ENCODE peak calls at places on chromosomes 16 and 17, in four cellular contexts. B is GM13976, Y is brain microvascular endothelial cell, D is Caco-2. A is an unnamed sample.
A peak's percentile ranks its signal among the peaks of the same experiment; 100 is the strongest.

GRCh38 chr17:58447039-58447975 is 30.0 kb upstream of the RNF43 start:
- DNase-seq in B (peak; percentile 72), D (peak; percentile 89), Y (peak; percentile 81), A (peak; percentile 72)

GRCh38 chr16:5022521-5022920 is 11.2 kb downstream of the NAGPA start:
- DNase-seq in B (no peak), Y (no peak), D (no peak), A (no peak)

GRCh38 chr16:85202631-85203461 is 90.6 kb upstream of the CIBAR2 start:
- DNase-seq in Y (no peak), D (no peak), B (no peak), A (no peak)

GRCh38 chr17:44916781-44917241 is 1.5 kb upstream of the GFAP start:
- DNase-seq in D (no peak), B (no peak), Y (no peak), A (no peak)

GRCh38 chr16:14196539-14196938 is 125.4 kb downstream of the MRTFB start:
- DNase-seq in Y (no peak), B (no peak), D (no peak), A (no peak)

GRCh38 chr16:87342978-87343752 is 26.0 kb upstream of the C16orf95 start:
- DNase-seq in B (no peak), D (no peak), Y (no peak), A (no peak)

GRCh38 chr16:2969545-2970521 is 685 bp downstream of the PAQR4 start:
- DNase-seq in B (peak; percentile 92), Y (peak; percentile 7), D (peak; percentile 72), A (peak; percentile 92)

GRCh38 chr17:82228842-82229685 is at the start of gene SLC16A3:
- DNase-seq in B (peak; percentile 95), D (peak; percentile 75), Y (no peak), A (peak; percentile 99)

GRCh38 chr17:248337-249235 is 67.1 kb upstream of the DOC2B start:
- DNase-seq in D (no peak), Y (no peak), B (no peak), A (no peak)

GRCh38 chr16:15654591-15654990 is 4.5 kb downstream of the NDE1 start:
- DNase-seq in D (no peak), B (no peak), Y (no peak), A (no peak)

GRCh38 chr17:48100591-48101011 is 677 bp downstream of the CBX1 start:
- DNase-seq in D (peak; percentile 91), B (no peak), Y (peak; percentile 44), A (peak; percentile 16)

GRCh38 chr17:1561420-1562177 is 993 bp downstream of the PITPNA start:
- DNase-seq in D (peak; percentile 51), B (peak; percentile 74), Y (no peak), A (peak; percentile 68)

GRCh38 chr16:25374556-25374955 is 116.9 kb upstream of the ZKSCAN2 start:
- DNase-seq in B (no peak), D (no peak), Y (no peak), A (no peak)

GRCh38 chr17:31388770-31389672 is 2.5 kb upstream of the RAB11FIP4 start:
- DNase-seq in B (peak; percentile 76), D (no peak), Y (no peak), A (peak; percentile 69)

GRCh38 chr17:8283356-8283755 is 5.1 kb upstream of the RANGRF start:
- DNase-seq in D (no peak), B (no peak), Y (no peak), A (no peak)

GRCh38 chr16:89167425-89167941 is 4.1 kb upstream of the CDH15 start:
- DNase-seq in B (peak; percentile 91), D (peak; percentile 83), Y (peak; percentile 27), A (peak; percentile 90)

GRCh38 chr17:63498621-63499195 is 21.8 kb downstream of the ACE start:
- DNase-seq in Y (no peak), D (no peak), B (no peak), A (no peak)

GRCh38 chr17:63496177-63496576 is 19.3 kb downstream of the ACE start:
- DNase-seq in Y (no peak), B (no peak), D (no peak), A (no peak)

GRCh38 chr17:63496663-63497400 is 20.0 kb downstream of the ACE start:
- DNase-seq in D (no peak), B (no peak), Y (no peak), A (no peak)

GRCh38 chr17:63495471-63495870 is 18.6 kb downstream of the ACE start:
- DNase-seq in B (no peak), Y (no peak), D (no peak), A (no peak)

DNA sequence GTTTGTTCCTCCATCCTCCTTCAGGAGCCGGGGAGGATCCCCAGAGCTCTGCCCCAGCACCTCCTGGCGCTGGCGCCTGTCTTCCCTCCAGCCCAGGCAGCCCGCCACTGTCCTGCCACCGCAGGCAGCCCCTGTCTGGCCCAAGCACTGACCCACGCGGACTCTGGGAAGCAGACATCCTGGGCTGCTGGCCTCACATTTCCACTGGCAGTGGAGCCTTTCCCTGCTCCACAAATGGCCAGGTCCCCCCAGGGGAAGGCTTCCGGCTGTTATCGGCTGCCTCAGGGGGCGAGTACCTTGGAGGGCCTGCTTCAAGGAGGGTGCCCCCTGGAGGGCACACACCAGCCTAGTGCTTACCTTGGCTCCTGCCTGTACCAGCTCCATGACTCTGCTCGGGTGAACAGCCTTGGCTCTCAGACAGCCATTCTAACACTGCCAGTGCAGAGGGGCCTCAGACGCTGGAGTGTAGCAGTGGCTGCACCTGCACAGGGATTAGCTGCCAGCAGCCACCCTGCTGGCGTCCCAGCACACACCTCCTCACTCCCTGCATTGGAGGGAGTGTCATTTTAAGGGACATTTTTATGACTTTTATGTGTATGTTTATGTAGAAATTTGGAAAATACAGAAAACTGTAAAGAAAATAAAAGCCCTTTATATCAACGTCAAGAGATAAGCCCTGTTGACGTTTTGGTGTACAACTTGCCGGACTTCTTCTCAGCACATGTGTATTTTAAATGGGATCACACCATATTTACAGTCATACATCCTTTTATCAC is 21.0 kb downstream of the ACE start:
- DNase-seq in Y (no peak), B (no peak), D (no peak), A (no peak)
- TF ChIP-seq CTCF in Y (peak; percentile 40), B (no peak), D (peak; percentile 37), A (no peak)

DNA sequence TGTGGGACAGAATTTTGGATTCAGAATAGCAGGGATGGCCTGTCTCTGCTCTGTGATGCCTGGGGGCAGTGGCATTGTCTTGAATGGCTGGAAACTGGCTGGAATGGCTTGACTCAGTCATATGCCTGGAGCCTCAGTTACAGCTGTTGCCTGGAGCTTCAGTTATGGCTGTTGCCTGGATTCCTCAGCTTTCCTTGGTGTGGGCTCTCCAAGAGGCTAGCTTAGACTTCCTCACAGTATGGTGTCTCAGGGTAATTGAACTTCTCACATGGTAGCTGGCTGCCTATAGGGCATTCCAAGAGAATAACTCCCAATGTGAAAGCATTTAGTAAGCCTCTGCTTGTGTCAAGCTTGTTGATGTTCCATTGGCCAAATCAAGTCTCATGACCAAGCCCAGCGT is 21.1 kb downstream of the KRT23 start:
- DNase-seq in B (no peak), D (no peak), Y (no peak), A (no peak)
- TF ChIP-seq CTCF in B (no peak), D (no peak), Y (no peak), A (no peak)

DNA sequence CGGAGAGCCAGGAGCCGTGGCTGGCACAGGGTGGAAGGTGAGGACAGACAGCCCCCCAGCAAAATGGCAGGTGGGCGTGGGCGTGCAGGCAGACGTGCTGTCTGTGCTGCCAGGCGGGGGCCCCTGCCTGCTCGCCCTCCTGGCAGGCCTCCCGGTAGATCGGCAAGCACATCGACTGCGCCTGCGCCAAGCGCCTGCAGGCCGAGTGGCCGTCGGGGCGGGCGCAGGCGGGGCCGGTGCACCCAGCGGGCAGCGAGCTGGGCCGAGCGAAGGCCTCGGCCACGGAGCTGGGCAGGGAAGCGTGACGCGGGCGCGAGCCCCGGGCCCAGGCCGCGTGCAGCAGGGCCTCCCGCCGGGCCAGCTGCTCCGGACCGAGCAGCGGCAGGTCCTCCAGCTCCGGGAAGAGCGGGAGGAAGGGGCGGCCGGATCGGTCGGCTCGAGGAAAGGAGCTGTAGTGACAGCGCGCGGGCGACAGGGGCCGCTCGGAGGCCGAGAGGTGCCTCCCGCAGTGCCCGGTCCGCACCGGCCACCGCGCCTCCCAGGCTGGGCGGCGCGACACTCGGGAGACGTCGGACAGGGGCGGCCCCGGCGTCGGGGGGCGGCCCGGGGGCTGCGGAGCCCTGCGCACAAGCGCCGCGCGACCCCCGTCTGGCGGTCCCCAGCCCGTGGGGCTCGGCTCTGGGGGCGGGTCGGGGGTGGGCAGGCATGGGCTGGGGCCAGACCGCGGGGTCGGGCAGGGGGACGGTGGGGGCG is 16.9 kb downstream of the GRIN2C start:
- DNase-seq in D (no peak), B (peak; percentile 75), Y (peak; percentile 16), A (peak; percentile 87)
- TF ChIP-seq CTCF in D (peak; percentile 69), B (peak; percentile 47), Y (peak; percentile 55), A (peak; percentile 16)

DNA sequence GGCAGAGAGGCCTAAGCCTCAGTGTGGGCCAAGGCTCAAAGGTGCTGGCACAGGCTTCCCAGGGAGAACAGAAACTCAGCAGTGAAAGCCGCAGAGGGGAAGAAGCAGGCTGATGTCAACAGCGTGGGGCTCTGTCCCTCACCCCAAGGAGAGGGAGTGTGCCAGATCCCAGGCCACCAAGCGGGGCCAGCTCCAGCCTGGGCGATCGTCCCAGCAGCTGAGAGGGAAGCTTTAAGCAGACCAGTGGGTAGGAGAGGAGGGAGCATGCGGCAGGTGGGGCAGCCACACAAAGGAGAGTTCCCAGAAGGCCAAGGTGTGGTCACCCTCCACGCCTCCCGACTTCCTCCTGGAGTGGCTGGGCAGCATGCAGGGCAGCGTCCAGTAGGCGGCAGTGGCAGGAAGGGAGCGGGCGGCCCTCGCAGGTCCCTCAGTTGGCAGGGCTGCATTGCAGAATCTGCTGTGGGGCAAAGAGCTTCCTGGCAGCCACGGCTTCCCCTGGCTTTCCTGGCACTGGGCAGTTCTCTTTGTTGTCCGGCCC is 6.0 kb downstream of the SYNGR2 start:
- DNase-seq in Y (no peak), B (peak; percentile 45), D (no peak), A (no peak)
- TF ChIP-seq CTCF in Y (no peak), B (peak; percentile 35), D (no peak), A (no peak)